ENCODE peak calls at places on chromosomes 3 and 15, in nine cellular contexts. N is CD8-positive, alpha-beta T cell; I is HT-29; F is HS-5; C is foreskin melanocyte; U is NCI-H1105; B is ELF-1; A is SHP77; V is GM03348. D is an unnamed sample.

GRCh38 chr15:67882487-67883227 is 42.8 kb upstream of the RNU6-1 start:
- DNase-seq in N (no peak), I (no peak), F (no peak), C (peak), U (no peak), B (no peak), A (no peak), V (no peak), D (no peak)

GRCh38 chr3:39255503-39256325 is 24.1 kb downstream of the CX3CR1 start:
- DNase-seq in N (no peak), I (no peak), F (no peak), C (no peak), U (no peak), B (no peak), A (no peak), V (no peak), D (no peak)

GRCh38 chr3:124657138-124657537 is 73.1 kb upstream of the UMPS start:
- DNase-seq in N (no peak), I (no peak), F (no peak), C (no peak), U (no peak), B (no peak), A (no peak), V (no peak), D (no peak)

GRCh38 chr15:99155961-99156443 is 51.1 kb downstream of the SYNM start:
- DNase-seq in N (no peak), I (no peak), F (no peak), C (no peak), U (no peak), B (no peak), A (no peak), V (no peak), D (no peak)

GRCh38 chr15:70420421-70421196 is 322.9 kb upstream of the TLE3 start:
- DNase-seq in N (no peak), I (no peak), F (no peak), C (no peak), U (no peak), B (peak), A (no peak), V (no peak), D (no peak)

GRCh38 chr3:58214484-58215316 is 3.9 kb upstream of the DNASE1L3 start:
- DNase-seq in N (no peak), I (no peak), F (no peak), C (no peak), U (no peak), B (peak), A (no peak), V (no peak), D (no peak)

GRCh38 chr3:120502116-120502515 is 51.3 kb upstream of the FSTL1 start:
- DNase-seq in N (no peak), I (no peak), F (no peak), C (no peak), U (no peak), B (no peak), A (no peak), V (no peak), D (no peak)

GRCh38 chr3:55511895-55512585 is 24.9 kb upstream of the WNT5A start:
- DNase-seq in N (no peak), I (no peak), F (peak), C (no peak), U (no peak), B (no peak), A (no peak), V (peak), D (no peak)

GRCh38 chr3:48428088-48428862 is 1.6 kb downstream of the PLXNB1 start:
- DNase-seq in N (no peak), I (peak), F (no peak), C (no peak), U (no peak), B (peak), A (no peak), V (no peak), D (peak)

GRCh38 chr3:170085396-170085795 is 47.6 kb downstream of the GPR160 start:
- DNase-seq in N (no peak), I (no peak), F (no peak), C (no peak), U (no peak), B (no peak), A (no peak), V (no peak), D (no peak)

GRCh38 chr3:63323766-63324165 is 45.7 kb downstream of the SYNPR start:
- DNase-seq in N (no peak), I (no peak), F (no peak), C (no peak), U (no peak), B (no peak), A (no peak), V (no peak), D (no peak)

GRCh38 chr3:78048698-78049097 is 1008.8 kb downstream of the ROBO2 start:
- DNase-seq in N (no peak), I (no peak), F (no peak), C (no peak), U (no peak), B (no peak), A (no peak), V (no peak), D (peak)

GRCh38 chr15:79169531-79170123 is 79.0 kb upstream of the RASGRF1 start:
- DNase-seq in N (no peak), I (no peak), F (no peak), C (no peak), U (no peak), B (no peak), A (no peak), V (peak), D (no peak)

GRCh38 chr3:37115451-37115850 is 58.9 kb downstream of the LRRFIP2 start:
- DNase-seq in N (no peak), I (no peak), F (peak), C (no peak), U (no peak), B (no peak), A (no peak), V (no peak), D (no peak)